ENCODE peak calls at places on chromosome 16, in nine cellular contexts. G, V, Y, Z, B, Q, P, D and F are unnamed samples.

GRCh38 chr16:16041196-16041892 is 91.9 kb downstream of the ABCC1 start:
- DNase-seq in G (no peak), V (no peak), Y (no peak), Z (no peak), B (no peak), Q (no peak), P (no peak), D (no peak), F (no peak)

GRCh38 chr16:68444058-68444657 is 4.2 kb downstream of the SMPD3 start:
- DNase-seq in G (peak; percentile 43), V (no peak), Y (peak; percentile 20), Z (no peak), B (peak; percentile 33), Q (no peak), P (no peak), D (peak; percentile 57), F (no peak)

GRCh38 chr16:18855196-18855595 is 53.8 kb upstream of the ARL6IP1 start:
- DNase-seq in G (no peak), V (no peak), Y (no peak), Z (no peak), B (no peak), Q (no peak), P (no peak), D (no peak), F (no peak)

GRCh38 chr16:78589331-78589730 is 489.9 kb downstream of the WWOX start:
- DNase-seq in G (no peak), V (no peak), Y (no peak), Z (no peak), B (no peak), Q (no peak), P (no peak), D (no peak), F (no peak)

GRCh38 chr16:19583665-19584300 is 28.3 kb downstream of the VPS35L start:
- DNase-seq in G (peak; percentile 55), V (no peak), Y (peak; percentile 47), Z (no peak), B (peak; percentile 56), Q (no peak), P (no peak), D (peak; percentile 40), F (no peak)

GRCh38 chr16:14585287-14585686 is 44.8 kb downstream of the PARN start:
- DNase-seq in G (no peak), V (no peak), Y (no peak), Z (no peak), B (no peak), Q (no peak), P (no peak), D (no peak), F (no peak)

GRCh38 chr16:57653936-57654335 is 14.2 kb upstream of the ADGRG3 start:
- DNase-seq in G (peak; percentile 30), V (no peak), Y (peak; percentile 9), Z (no peak), B (no peak), Q (no peak), P (no peak), D (no peak), F (no peak)

GRCh38 chr16:73170587-73170986 is 122.7 kb upstream of the ZFHX3 start:
- DNase-seq in G (no peak), V (no peak), Y (no peak), Z (no peak), B (no peak), Q (no peak), P (no peak), D (no peak), F (no peak)

GRCh38 chr16:23466162-23466885 is 13.3 kb upstream of the COG7 start:
- DNase-seq in G (peak; percentile 88), V (no peak), Y (peak; percentile 92), Z (peak; percentile 54), B (peak; percentile 98), Q (no peak), P (no peak), D (no peak), F (no peak)

GRCh38 chr16:35753559-35754390 is 2294.4 kb downstream of the TP53TG3F start:
- DNase-seq in G (no peak), V (peak; percentile 40), Y (no peak), Z (no peak), B (no peak), Q (no peak), P (no peak), D (no peak), F (no peak)

GRCh38 chr16:57049678-57050077 is 42.7 kb upstream of the CPNE2 start:
- DNase-seq in G (no peak), V (no peak), Y (no peak), Z (no peak), B (no peak), Q (no peak), P (no peak), D (no peak), F (no peak)

GRCh38 chr16:85370881-85371651 is 242.1 kb upstream of the GSE1 start:
- DNase-seq in G (no peak), V (peak; percentile 93), Y (no peak), Z (no peak), B (no peak), Q (no peak), P (no peak), D (peak; percentile 88), F (no peak)

GRCh38 chr16:80883159-80883642 is 78.8 kb upstream of the CDYL2 start:
- DNase-seq in G (no peak), V (no peak), Y (no peak), Z (no peak), B (no peak), Q (no peak), P (no peak), D (peak; percentile 81), F (no peak)

GRCh38 chr16:57570301-57571070 is 28.0 kb downstream of the ADGRG5 start:
- DNase-seq in G (no peak), V (no peak), Y (no peak), Z (no peak), B (no peak), Q (no peak), P (no peak), D (no peak), F (no peak)

GRCh38 chr16:84930298-84931106 is 80.8 kb downstream of the ZDHHC7 start:
- DNase-seq in G (no peak), V (no peak), Y (no peak), Z (no peak), B (no peak), Q (no peak), P (no peak), D (no peak), F (no peak)

GRCh38 chr16:20950294-20950693 is 49.7 kb downstream of the LYRM1 start:
- DNase-seq in G (no peak), V (no peak), Y (no peak), Z (no peak), B (no peak), Q (no peak), P (no peak), D (no peak), F (no peak)

GRCh38 chr16:29170393-29171239 is 185.8 kb downstream of the LAT start:
- DNase-seq in G (no peak), V (no peak), Y (no peak), Z (no peak), B (no peak), Q (no peak), P (no peak), D (no peak), F (no peak)

GRCh38 chr16:14676633-14677032 is 17.5 kb downstream of the PLA2G10 start:
- DNase-seq in G (no peak), V (no peak), Y (no peak), Z (no peak), B (no peak), Q (no peak), P (no peak), D (no peak), F (no peak)

GRCh38 chr16:2152695-2153506 is 2.7 kb upstream of the TRAF7 start:
- DNase-seq in G (peak; percentile 32), V (no peak), Y (no peak), Z (no peak), B (peak; percentile 40), Q (no peak), P (no peak), D (peak; percentile 58), F (no peak)
- TF ChIP-seq CTCF in G (no peak), V (no peak), Y (no peak), Z (no peak), B (no peak), Q (no peak), P (no peak), D (no peak), F (no peak)

DNA sequence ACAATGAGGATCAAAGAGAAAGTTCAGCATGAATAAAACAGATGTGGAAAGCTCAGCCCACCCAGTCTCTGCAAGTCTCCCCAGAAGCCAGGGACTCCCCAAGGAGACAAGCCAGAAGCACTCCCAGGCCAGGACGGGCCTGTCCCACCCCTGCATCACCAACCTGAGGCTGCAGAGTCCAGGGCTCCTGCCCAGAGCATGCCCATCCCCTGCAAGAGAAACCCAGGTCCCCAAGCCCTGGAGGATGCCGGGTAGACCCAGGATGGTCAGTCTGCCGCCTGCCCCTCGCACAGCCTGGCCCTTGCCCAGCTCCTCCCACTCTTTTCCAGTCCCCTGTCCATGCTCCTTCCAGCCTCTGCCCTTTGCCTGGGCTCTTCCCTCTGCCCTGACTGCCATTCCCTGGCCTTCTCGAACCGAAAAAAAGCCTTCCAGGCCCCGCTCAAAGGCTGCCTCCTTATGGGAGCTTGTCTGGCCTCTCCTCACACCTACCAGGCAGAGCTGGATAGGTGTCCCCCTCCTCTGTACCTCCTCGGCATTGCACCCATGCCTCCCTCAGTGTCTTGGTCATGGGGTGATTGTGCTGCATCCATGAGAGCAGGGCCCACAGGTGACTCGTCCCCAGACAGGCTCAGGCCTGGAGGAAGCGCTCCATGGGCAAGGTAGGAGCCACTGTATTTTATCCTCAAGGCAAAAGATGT is 44.8 kb downstream of the BEAN1 start:
- DNase-seq in G (no peak), V (peak; percentile 67), Y (no peak), Z (no peak), B (no peak), Q (no peak), P (no peak), D (no peak), F (no peak)
- TF ChIP-seq CTCF in G (no peak), V (no peak), Y (peak; percentile 16), Z (no peak), B (no peak), Q (no peak), P (no peak), D (no peak), F (no peak)

GRCh38 chr16:66524601-66525164 is 25.2 kb downstream of the TK2 start:
- DNase-seq in G (no peak), V (peak; percentile 84), Y (no peak), Z (no peak), B (no peak), Q (no peak), P (no peak), D (peak; percentile 49), F (no peak)
- TF ChIP-seq CTCF in G (no peak), V (no peak), Y (peak; percentile 17), Z (no peak), B (no peak), Q (no peak), P (no peak), D (no peak), F (no peak)

DNA sequence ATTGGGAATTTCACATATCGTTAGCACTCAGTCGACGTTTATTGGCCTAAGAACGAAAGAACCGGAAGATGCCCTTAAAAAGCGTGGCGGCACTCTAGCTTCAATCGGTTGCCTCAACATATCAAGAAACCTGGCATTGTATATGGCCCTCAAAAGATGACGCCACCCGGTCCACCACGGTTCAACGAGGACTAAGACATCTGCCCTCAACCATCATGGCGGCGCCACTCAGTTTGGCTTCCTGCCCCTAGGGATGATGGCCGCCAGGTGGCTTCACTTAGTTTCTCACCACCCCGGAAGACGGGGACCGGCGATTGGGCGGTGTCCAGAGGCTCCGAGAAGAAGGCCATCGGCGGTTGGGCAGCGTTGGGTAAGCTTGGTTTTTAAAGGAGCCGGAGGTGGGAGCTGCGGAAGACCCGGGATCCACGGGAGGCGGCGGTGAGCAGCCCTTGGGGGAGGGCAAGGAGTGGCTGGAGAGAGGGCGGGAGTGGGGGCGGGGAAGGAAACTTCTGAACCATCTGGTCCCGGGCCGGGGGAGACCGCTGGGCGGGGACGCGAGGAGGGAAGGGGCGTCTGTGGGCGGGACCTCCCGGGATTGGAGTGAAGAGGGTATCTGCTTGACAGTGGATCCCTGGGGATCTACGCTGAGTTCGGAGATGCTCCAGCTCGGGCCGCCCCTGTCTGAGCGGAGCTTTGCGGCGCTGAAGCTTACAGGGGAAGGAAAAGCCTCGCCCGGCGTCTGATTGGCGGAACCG is at the start of gene PRR14:
- DNase-seq in G (peak; percentile 100), V (peak; percentile 100), Y (peak; percentile 99), Z (peak; percentile 97), B (peak; percentile 99), Q (peak; percentile 98), P (peak; percentile 96), D (peak; percentile 99), F (peak; percentile 96)
- TF ChIP-seq CTCF in G (peak; percentile 2), V (no peak), Y (peak; percentile 41), Z (peak; percentile 9), B (no peak), Q (no peak), P (no peak), D (no peak), F (no peak)